ENCODE peak calls at places on chromosomes 16 and 17, in four cellular contexts. One of them, this sample, is unnamed.

GRCh38 chr17:64291268-64291851 is 28.3 kb upstream of the TEX2 start:
- DNase-seq in amygdala: no peak
- DNase-seq in GF-D8: no peak
- DNase-seq in HCEC 1CT: no peak
- DNase-seq in this sample: no peak

GRCh38 chr17:75707096-75707720 is 14.1 kb upstream of the ITGB4 start:
- DNase-seq in GF-D8: no peak
- DNase-seq in HCEC 1CT: no peak
- DNase-seq in amygdala: no peak
- DNase-seq in this sample: no peak

GRCh38 chr16:10408824-10409381 is 23.0 kb downstream of the ATF7IP2 start:
- DNase-seq in HCEC 1CT: no peak
- DNase-seq in amygdala: no peak
- DNase-seq in GF-D8: no peak
- DNase-seq in this sample: no peak

GRCh38 chr16:52450241-52450640 is 96.7 kb downstream of the TOX3 start:
- DNase-seq in HCEC 1CT: no peak
- DNase-seq in GF-D8: no peak
- DNase-seq in amygdala: no peak
- DNase-seq in this sample: no peak

GRCh38 chr17:34675605-34676004 is 96.2 kb downstream of the TMEM132E start:
- DNase-seq in HCEC 1CT: no peak
- DNase-seq in amygdala: no peak
- DNase-seq in GF-D8: no peak
- DNase-seq in this sample: no peak

GRCh38 chr17:36807496-36808180 is 129.6 kb upstream of the LHX1 start:
- DNase-seq in amygdala: no peak
- DNase-seq in HCEC 1CT: no peak
- DNase-seq in GF-D8: no peak
- DNase-seq in this sample: no peak

GRCh38 chr16:77288222-77288621 is 89.0 kb downstream of the SYCE1L start:
- DNase-seq in GF-D8: no peak
- DNase-seq in amygdala: no peak
- DNase-seq in HCEC 1CT: peak
- DNase-seq in this sample: no peak

GRCh38 chr16:27458987-27459688 is 57.2 kb downstream of the IL21R start:
- DNase-seq in amygdala: no peak
- DNase-seq in HCEC 1CT: no peak
- DNase-seq in GF-D8: no peak
- DNase-seq in this sample: no peak

GRCh38 chr16:27310576-27311448 is 3.0 kb upstream of the IL4R start:
- DNase-seq in amygdala: no peak
- DNase-seq in HCEC 1CT: no peak
- DNase-seq in GF-D8: no peak
- DNase-seq in this sample: no peak

GRCh38 chr16:83389751-83390150 is 418.0 kb upstream of the HSBP1 start:
- DNase-seq in amygdala: no peak
- DNase-seq in GF-D8: no peak
- DNase-seq in HCEC 1CT: no peak
- DNase-seq in this sample: no peak

GRCh38 chr16:46866286-46866685 is 17.9 kb upstream of the GPT2 start:
- DNase-seq in HCEC 1CT: no peak
- DNase-seq in amygdala: no peak
- DNase-seq in GF-D8: no peak
- DNase-seq in this sample: no peak

This sample was measured in activated CD8-positive, alpha-beta memory T cell treated with anti-CD3 and anti-CD28 coated beads for 48 hours.